ENCODE peak calls at places on chromosome 18, in five cellular contexts. F is GM12865, A is foreskin fibroblast, L is endothelial cell of umbilical vein, V is left lung. Q is an unnamed sample.
A peak's percentile ranks its signal among the peaks of the same experiment; 100 is the strongest.

GRCh38 chr18:39842042-39842791 is 2112.8 kb upstream of the PIK3C3 start:
- DNase-seq in F (no peak), A (no peak), L (peak; percentile 3), V (no peak), Q (no peak)

GRCh38 chr18:72692086-72692485 is 147.9 kb upstream of the CBLN2 start:
- DNase-seq in F (no peak), A (no peak), L (no peak), V (no peak), Q (no peak)

GRCh38 chr18:69401475-69402218 is 959 bp downstream of the DOK6 start:
- DNase-seq in F (no peak), A (peak; percentile 52), L (peak; percentile 3), V (no peak), Q (no peak)

GRCh38 chr18:79524181-79525078 is 128.7 kb downstream of the NFATC1 start:
- DNase-seq in F (peak; percentile 8), A (no peak), L (no peak), V (peak; percentile 35), Q (no peak)

GRCh38 chr18:36301884-36302283 is 4.4 kb downstream of the FHOD3 start:
- DNase-seq in F (no peak), A (no peak), L (no peak), V (no peak), Q (no peak)

GRCh38 chr18:50177294-50177992 is 17.5 kb downstream of the MYO5B start:
- DNase-seq in F (no peak), A (no peak), L (no peak), V (no peak), Q (no peak)

GRCh38 chr18:24321071-24321470 is 76.6 kb downstream of the OSBPL1A start:
- DNase-seq in F (no peak), A (peak; percentile 17), L (no peak), V (no peak), Q (no peak)

GRCh38 chr18:60145776-60146175 is 226.8 kb downstream of the MC4R start:
- DNase-seq in F (no peak), A (no peak), L (no peak), V (no peak), Q (no peak)

GRCh38 chr18:68983126-68983525 is 185.2 kb downstream of the CCDC102B start:
- DNase-seq in F (no peak), A (no peak), L (no peak), V (no peak), Q (no peak)

GRCh38 chr18:55779711-55780590 is 192.0 kb upstream of the TCF4 start:
- DNase-seq in F (peak; percentile 30), A (peak; percentile 56), L (peak; percentile 65), V (peak; percentile 32), Q (no peak)

GRCh38 chr18:31741096-31741735 is 19.5 kb downstream of the SLC25A52 start:
- DNase-seq in F (peak; percentile 59), A (peak; percentile 46), L (peak; percentile 44), V (no peak), Q (no peak)

GRCh38 chr18:34947711-34948125 is 93.5 kb upstream of the MAPRE2 start:
- DNase-seq in F (no peak), A (peak; percentile 75), L (peak; percentile 13), V (no peak), Q (no peak)

GRCh38 chr18:55706893-55707292 is 118.9 kb upstream of the TCF4 start:
- DNase-seq in F (no peak), A (peak; percentile 54), L (no peak), V (no peak), Q (peak; percentile 96)

GRCh38 chr18:29436459-29436858 is 1259.5 kb upstream of the CDH2 start:
- DNase-seq in F (no peak), A (no peak), L (no peak), V (no peak), Q (no peak)

GRCh38 chr18:10228380-10228779 is 226.1 kb upstream of the APCDD1 start:
- DNase-seq in F (no peak), A (no peak), L (peak; percentile 12), V (no peak), Q (no peak)

GRCh38 chr18:80229342-80229741 is 18.0 kb downstream of the PARD6G start:
- DNase-seq in F (no peak), A (no peak), L (no peak), V (no peak), Q (no peak)

GRCh38 chr18:79402977-79403722 is 7.4 kb downstream of the NFATC1 start:
- DNase-seq in F (no peak), A (peak; percentile 58), L (peak; percentile 75), V (no peak), Q (no peak)

DNA sequence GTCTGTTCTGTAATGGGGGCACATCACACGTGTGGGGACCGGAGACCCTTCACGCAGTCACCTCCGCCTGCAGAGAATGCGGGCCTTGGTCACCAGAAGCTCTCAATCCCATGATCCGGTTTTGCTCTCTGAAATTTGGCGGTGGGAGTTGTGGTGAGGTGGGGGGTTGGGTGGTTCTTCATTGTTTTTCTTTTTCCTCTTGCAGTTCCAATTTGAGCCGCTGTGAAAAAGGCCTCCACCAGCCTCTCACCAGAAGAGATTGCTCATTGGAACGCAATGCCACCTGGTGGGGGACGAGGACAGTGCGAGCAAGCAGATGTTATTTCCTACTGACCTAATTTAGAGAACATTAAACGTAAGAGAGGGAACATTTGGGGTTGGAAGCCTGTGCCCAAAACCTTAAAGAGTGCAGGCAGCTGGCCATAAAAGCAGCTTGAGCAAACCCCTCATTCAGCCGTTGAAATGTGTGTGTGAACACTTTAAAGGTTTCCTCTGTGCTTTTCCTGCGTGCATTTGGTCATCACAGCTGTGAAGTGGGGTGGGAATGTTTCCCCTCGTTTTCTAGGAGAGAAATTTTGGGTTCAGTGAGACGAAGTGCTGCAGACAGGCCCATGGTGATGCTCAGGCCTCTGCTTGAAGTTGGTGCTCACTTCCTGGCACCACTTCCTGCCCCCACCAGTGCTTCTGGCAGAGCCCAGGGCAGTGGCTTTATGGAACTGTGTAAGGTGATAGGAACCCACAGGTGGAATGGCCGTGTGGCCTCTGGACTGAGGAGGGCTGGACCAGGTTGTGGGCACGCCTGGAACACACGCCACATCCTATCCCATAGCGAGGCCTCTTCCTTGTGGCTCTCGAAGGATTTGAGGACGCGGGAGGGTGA is 61.7 kb downstream of the ZCCHC2 start:
- DNase-seq in F (peak; percentile 91), A (peak; percentile 93), L (peak; percentile 90), V (peak; percentile 76), Q (peak; percentile 49)
- TF ChIP-seq CTCF in F (peak; percentile 95), A (peak; percentile 99), L (peak; percentile 92), V (peak; percentile 92), Q (peak; percentile 98)

DNA sequence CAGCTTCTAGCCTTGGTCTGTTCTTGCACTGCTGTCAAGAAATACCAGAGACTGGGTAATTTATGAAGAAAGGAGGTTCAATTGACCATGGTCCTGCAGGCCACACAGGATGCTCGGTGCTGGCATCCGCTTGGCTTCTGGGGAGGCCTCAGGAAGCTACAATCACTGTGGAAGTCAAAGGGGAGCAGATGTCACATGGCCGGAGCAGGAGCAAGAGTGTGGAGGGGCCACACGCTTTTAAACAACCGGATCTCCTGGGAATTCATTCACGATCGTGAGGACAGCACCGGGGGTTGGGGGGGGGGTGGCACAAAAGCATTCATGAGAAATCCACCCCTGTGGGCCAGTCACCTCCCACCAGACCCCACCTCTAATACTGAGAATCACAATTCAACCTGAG is 850.4 kb upstream of the SALL3 start:
- DNase-seq in F (no peak), A (no peak), L (no peak), V (no peak), Q (no peak)
- TF ChIP-seq CTCF in F (no peak), A (no peak), L (no peak), V (no peak), Q (no peak)

DNA sequence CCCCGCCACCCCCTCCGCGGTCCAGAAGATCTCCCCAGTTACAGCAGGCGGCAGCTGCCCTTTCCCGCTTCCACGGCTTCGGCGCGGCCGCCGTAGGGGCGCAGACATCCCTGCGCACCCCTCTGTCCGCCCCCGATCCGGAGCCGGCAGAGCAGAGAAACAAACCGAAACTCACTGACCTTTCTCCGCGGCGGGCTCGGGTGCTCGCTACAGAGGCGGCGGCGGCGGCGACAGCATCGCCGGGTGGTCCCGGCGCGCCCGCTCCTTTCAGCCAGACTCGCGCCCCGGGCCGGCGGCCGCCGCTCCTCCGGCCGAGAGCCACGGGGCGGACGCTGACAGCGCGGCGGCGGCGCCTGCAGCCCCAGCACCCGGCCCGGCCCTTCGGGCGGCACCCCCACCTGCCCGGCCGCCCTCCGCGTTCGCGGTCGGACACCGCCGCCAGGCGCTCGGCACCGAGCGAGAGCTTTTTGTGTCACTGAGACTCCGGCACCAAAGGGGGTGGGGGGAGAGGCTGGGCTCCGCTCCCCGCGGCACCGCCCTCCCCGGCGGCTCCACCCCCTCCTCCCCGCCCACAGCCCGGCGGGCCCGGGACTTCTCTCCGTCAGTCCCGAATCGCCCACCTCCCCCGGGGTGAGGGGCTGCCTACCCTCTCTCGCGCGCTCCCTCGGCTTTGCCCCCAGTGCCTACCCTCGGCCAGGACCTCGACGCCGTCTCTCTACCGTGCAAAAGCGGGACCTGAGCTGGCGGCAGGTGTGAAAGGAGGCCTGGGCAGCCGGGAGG is 1.4 kb upstream of the RNF152 start:
- DNase-seq in F (peak; percentile 83), A (peak; percentile 94), L (peak; percentile 82), V (peak; percentile 81), Q (no peak)
- TF ChIP-seq CTCF in F (peak; percentile 25), A (no peak), L (peak; percentile 44), V (no peak), Q (peak; percentile 38)

GRCh38 chr18:26022585-26022984 is 67.8 kb downstream of the SS18 start:
- DNase-seq in F (no peak), A (no peak), L (no peak), V (no peak), Q (no peak)

GRCh38 chr18:26014462-26014861 is 76.0 kb downstream of the SS18 start:
- DNase-seq in F (no peak), A (no peak), L (no peak), V (no peak), Q (no peak)

GRCh38 chr18:26021061-26021754 is 69.2 kb downstream of the SS18 start:
- DNase-seq in F (no peak), A (no peak), L (no peak), V (no peak), Q (no peak)

GRCh38 chr18:26017929-26018328 is 72.5 kb downstream of the SS18 start:
- DNase-seq in F (peak; percentile 11), A (no peak), L (peak; percentile 25), V (no peak), Q (no peak)
- TF ChIP-seq CTCF in F (no peak), A (no peak), L (no peak), V (no peak), Q (no peak)

GRCh38 chr18:6816154-6816553 is 86.6 kb downstream of the ARHGAP28 start:
- DNase-seq in F (no peak), A (no peak), L (no peak), V (no peak), Q (no peak)

GRCh38 chr18:6821346-6821745 is 91.8 kb downstream of the ARHGAP28 start:
- DNase-seq in F (no peak), A (no peak), L (no peak), V (no peak), Q (peak; percentile 2)

GRCh38 chr18:6819332-6819731 is 89.8 kb downstream of the ARHGAP28 start:
- DNase-seq in F (no peak), A (no peak), L (no peak), V (no peak), Q (no peak)

DNA sequence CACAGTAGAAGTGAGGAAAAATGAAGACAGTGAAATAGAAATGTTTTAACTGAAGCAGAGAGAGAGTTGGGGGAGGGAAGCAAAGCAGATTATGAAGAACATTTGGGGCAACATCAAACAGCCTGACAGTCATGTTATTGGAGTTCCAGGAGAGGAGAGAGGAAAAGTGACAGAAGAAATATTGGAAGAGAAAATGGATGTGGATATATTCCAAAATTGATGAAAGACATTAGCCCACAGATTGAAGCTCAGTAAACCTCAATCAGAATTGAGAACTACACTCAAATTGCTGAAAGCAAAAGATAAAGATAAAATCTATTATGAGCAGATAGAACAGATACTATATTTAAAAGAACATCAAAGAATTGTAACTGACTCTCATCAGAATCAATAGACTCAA is 90.8 kb downstream of the ARHGAP28 start:
- DNase-seq in F (no peak), A (no peak), L (no peak), V (no peak), Q (no peak)
- TF ChIP-seq CTCF in F (no peak), A (no peak), L (no peak), V (no peak), Q (no peak)